ENCODE peak calls at places on chromosomes 6 and 20, in nine cellular contexts. Y is activated naive CD4-positive, alpha-beta T cell treated with anti-CD3 and anti-CD28 coated beads for 36 hours; O is activated CD8-positive, alpha-beta memory T cell treated with anti-CD3 and anti-CD28 coated beads, Interleukin-2, amount 50 U/mL, for 4 hours; N is astrocyte of the spinal cord; D is NCI-H774; U is anterior cingulate cortex; R is neural progenitor cell; B is stimulated activated CD4-positive, alpha-beta T cell treated with anti-CD3 and anti-CD28 coated beads, Interleukin-1b, Interleukin-23, amount 100 ng/mL, for 4 hours; M is EL. L is an unnamed sample.

GRCh38 chr6:11434565-11435326 is 102.8 kb upstream of the TMEM170B start:
- DNase-seq in U (no peak), Y (no peak), O (no peak), M (peak), N (peak), D (no peak), B (no peak), R (no peak), L (no peak)

GRCh38 chr6:40511884-40512283 is 75.3 kb downstream of the LRFN2 start:
- DNase-seq in O (no peak), M (no peak), D (no peak), U (no peak), N (no peak), Y (no peak), R (no peak), B (no peak), L (no peak)

GRCh38 chr6:43986177-43986825 is 141.0 kb downstream of the MRPL14 start:
- DNase-seq in M (no peak), U (no peak), D (no peak), O (no peak), B (no peak), N (no peak), R (no peak), Y (no peak), L (no peak)

GRCh38 chr6:53250137-53250760 is 98.5 kb downstream of the ELOVL5 start:
- DNase-seq in M (peak), U (no peak), R (no peak), N (peak), Y (no peak), O (no peak), D (no peak), B (no peak), L (no peak)

GRCh38 chr6:124541601-124542000 is 420.6 kb upstream of the RNF217 start:
- DNase-seq in Y (no peak), O (no peak), U (no peak), D (no peak), B (no peak), M (no peak), N (no peak), R (no peak), L (no peak)

GRCh38 chr6:21245488-21245887 is 348.1 kb upstream of the SOX4 start:
- DNase-seq in U (no peak), D (no peak), Y (no peak), B (no peak), R (no peak), O (no peak), N (no peak), M (no peak), L (no peak)

GRCh38 chr6:150001295-150001990 is 23.9 kb downstream of the RAET1L start:
- DNase-seq in D (no peak), Y (peak), M (no peak), O (no peak), R (no peak), N (no peak), U (no peak), B (no peak), L (no peak)

GRCh38 chr6:53510751-53511150 is 34.1 kb downstream of the GCLC start:
- DNase-seq in B (no peak), M (no peak), R (no peak), U (no peak), D (no peak), N (no peak), O (no peak), Y (no peak), L (no peak)

GRCh38 chr6:133254552-133255228 is 13.5 kb downstream of the EYA4 start:
- DNase-seq in Y (no peak), M (no peak), D (no peak), N (peak), R (no peak), B (no peak), U (no peak), O (no peak), L (no peak)

GRCh38 chr20:41145821-41146620 is 8.7 kb downstream of the PLCG1 start:
- DNase-seq in B (no peak), M (no peak), N (no peak), D (no peak), U (no peak), O (peak), Y (no peak), R (no peak), L (no peak)

GRCh38 chr6:170232186-170233002 is 58.5 kb downstream of the DLL1 start:
- DNase-seq in R (no peak), M (no peak), N (no peak), Y (no peak), B (no peak), D (no peak), O (no peak), U (no peak), L (no peak)

GRCh38 chr6:148565931-148566663 is 180.7 kb upstream of the UST start:
- DNase-seq in Y (no peak), N (peak), B (no peak), M (peak), R (no peak), U (no peak), O (no peak), D (no peak), L (no peak)

GRCh38 chr20:49446808-49447207 is 35.7 kb downstream of the KCNB1 start:
- DNase-seq in U (no peak), D (no peak), B (no peak), Y (no peak), N (no peak), M (no peak), R (peak), O (no peak), L (peak)

GRCh38 chr20:8940311-8940710 is 128.6 kb upstream of the PLCB4 start:
- DNase-seq in M (no peak), N (no peak), D (no peak), Y (no peak), R (no peak), B (no peak), U (no peak), O (no peak), L (no peak)

GRCh38 chr6:95660544-95660943 is 83.2 kb downstream of the MANEA start:
- DNase-seq in U (no peak), B (no peak), R (no peak), O (no peak), D (no peak), N (no peak), M (no peak), Y (no peak), L (no peak)

GRCh38 chr6:3838992-3839867 is 9.9 kb upstream of the FAM50B start:
- DNase-seq in O (no peak), R (no peak), D (no peak), N (no peak), B (no peak), U (no peak), M (peak), Y (no peak), L (no peak)

GRCh38 chr20:63830821-63831593 is at the start of gene ZBTB46:
- DNase-seq in Y (no peak), U (no peak), D (peak), O (no peak), R (peak), M (peak), N (no peak), B (no peak), L (no peak)

GRCh38 chr6:10322991-10323390 is 91.9 kb downstream of the TFAP2A start:
- DNase-seq in D (no peak), M (peak), N (no peak), R (no peak), Y (no peak), B (no peak), O (no peak), U (no peak), L (no peak)

GRCh38 chr6:13406051-13406477 is 77.7 kb upstream of the TBC1D7 start:
- DNase-seq in B (no peak), M (no peak), D (no peak), N (no peak), O (no peak), Y (no peak), U (no peak), R (no peak), L (no peak)

GRCh38 chr6:39102024-39102820 is 12.8 kb downstream of the SAYSD1 start:
- DNase-seq in D (no peak), M (peak), B (no peak), U (no peak), Y (peak), O (no peak), R (peak), N (peak), L (peak)

GRCh38 chr6:18242062-18242851 is 22.1 kb downstream of the DEK start:
- DNase-seq in Y (no peak), B (no peak), U (no peak), R (no peak), O (no peak), M (peak), D (no peak), N (peak), L (no peak)

L was measured in ELF-1.